ENCODE peak calls at places on chromosomes 2 and 18, in four cellular contexts. Q is GM23248, S is psoas muscle, F is ovary. X is an unnamed sample.

GRCh38 chr2:181125364-181125763 is 145.0 kb downstream of the UBE2E3 start:
- DNase-seq in Q (no peak), F (no peak), S (no peak), X (no peak)

GRCh38 chr2:203687161-203687560 is 19.3 kb upstream of the CD28 start:
- DNase-seq in F (no peak), Q (no peak), S (no peak), X (no peak)

GRCh38 chr18:76565238-76566173 is 70.5 kb upstream of the ZNF516 start:
- DNase-seq in F (peak; percentile 75), S (peak; percentile 70), Q (peak; percentile 96), X (peak; percentile 57)

GRCh38 chr2:164457271-164457670 is 164.0 kb downstream of the GRB14 start:
- DNase-seq in F (no peak), Q (no peak), S (no peak), X (no peak)

GRCh38 chr2:230312638-230313037 is 14.4 kb upstream of the SP140L start:
- DNase-seq in Q (peak; percentile 52), F (no peak), S (no peak), X (no peak)

GRCh38 chr2:194385376-194385775 is 1271.7 kb upstream of the SLC39A10 start:
- DNase-seq in F (no peak), Q (no peak), S (no peak), X (no peak)

GRCh38 chr2:82344670-82345069 is 2040.1 kb upstream of the LRRTM1 start:
- DNase-seq in S (no peak), Q (no peak), F (no peak), X (no peak)

GRCh38 chr2:3914243-3914642 is 210.9 kb downstream of the DCDC2C start:
- DNase-seq in S (no peak), Q (no peak), F (no peak), X (no peak)

GRCh38 chr2:62109554-62109953 is 86.4 kb upstream of the B3GNT2 start:
- DNase-seq in S (no peak), Q (no peak), F (no peak), X (no peak)

GRCh38 chr2:37091873-37092272 is 7.6 kb downstream of the GPATCH11 start:
- DNase-seq in Q (no peak), S (no peak), F (no peak), X (no peak)

GRCh38 chr2:238136820-238137537 is 1.5 kb upstream of the KLHL30 start:
- DNase-seq in F (no peak), Q (peak; percentile 72), S (peak; percentile 71), X (no peak)

GRCh38 chr2:201933792-201934229 is 99.8 kb upstream of the FZD7 start:
- DNase-seq in F (no peak), S (peak; percentile 19), Q (peak; percentile 52), X (no peak)

GRCh38 chr2:134300585-134300984 is 46.7 kb downstream of the MGAT5 start:
- DNase-seq in F (no peak), S (no peak), Q (no peak), X (no peak)

GRCh38 chr18:33558529-33558928 is 19.5 kb upstream of the ASXL3 start:
- DNase-seq in F (no peak), Q (no peak), S (no peak), X (no peak)

GRCh38 chr2:179809606-179810005 is 51.8 kb downstream of the ZNF385B start:
- DNase-seq in F (no peak), S (no peak), Q (no peak), X (no peak)

GRCh38 chr2:179802483-179802882 is 58.9 kb downstream of the ZNF385B start:
- DNase-seq in S (no peak), Q (no peak), F (no peak), X (no peak)

GRCh38 chr2:179800776-179801175 is 60.6 kb downstream of the ZNF385B start:
- DNase-seq in S (no peak), Q (no peak), F (no peak), X (no peak)

GRCh38 chr2:179805001-179805400 is 56.4 kb downstream of the ZNF385B start:
- DNase-seq in S (no peak), Q (no peak), F (no peak), X (no peak)
- H3K27ac ChIP-seq in S (no peak overlapping the region), Q (no peak overlapping the region), F (no peak overlapping the region), X (no peak overlapping the region)

DNA sequence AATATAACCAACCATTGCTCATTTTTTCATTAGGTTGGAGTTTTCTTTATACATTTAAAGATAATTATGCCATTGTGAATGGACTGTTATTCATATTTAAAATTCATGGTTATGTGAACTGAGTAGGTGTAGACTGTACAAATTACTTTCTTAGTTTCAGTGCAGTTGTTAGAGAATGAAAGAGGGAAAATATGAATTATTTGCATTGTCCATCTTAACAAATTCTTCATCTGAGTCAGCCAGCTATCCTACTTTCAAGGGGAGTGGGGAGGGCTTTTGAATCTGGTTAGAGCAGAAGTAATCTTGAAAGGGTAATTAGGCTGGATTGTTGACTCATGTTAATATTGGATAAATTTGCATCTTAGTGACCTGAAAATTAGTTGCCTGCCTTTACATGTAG is 212.0 kb downstream of the MCFD2 start:
- DNase-seq in Q (peak; percentile 23), S (no peak), F (no peak), X (no peak)
- H3K4me1 ChIP-seq in Q (peaks cover 65% of the 10 kb centered on the region), S (peaks cover 76% of the 10 kb centered on the region), F (peaks cover 10% of the 10 kb centered on the region), X (peaks cover 29% of the 10 kb centered on the region)

GRCh38 chr2:27583390-27583915 is 611 bp downstream of the ZNF512 start:
- DNase-seq in Q (peak; percentile 50), S (no peak), F (no peak), X (no peak)
- H3K27ac ChIP-seq in Q (peak overlapping the region; percentile 53), S (peak overlapping the region; percentile 51), F (peak overlapping the region; percentile 66), X (peak overlapping the region; percentile 53)

DNA sequence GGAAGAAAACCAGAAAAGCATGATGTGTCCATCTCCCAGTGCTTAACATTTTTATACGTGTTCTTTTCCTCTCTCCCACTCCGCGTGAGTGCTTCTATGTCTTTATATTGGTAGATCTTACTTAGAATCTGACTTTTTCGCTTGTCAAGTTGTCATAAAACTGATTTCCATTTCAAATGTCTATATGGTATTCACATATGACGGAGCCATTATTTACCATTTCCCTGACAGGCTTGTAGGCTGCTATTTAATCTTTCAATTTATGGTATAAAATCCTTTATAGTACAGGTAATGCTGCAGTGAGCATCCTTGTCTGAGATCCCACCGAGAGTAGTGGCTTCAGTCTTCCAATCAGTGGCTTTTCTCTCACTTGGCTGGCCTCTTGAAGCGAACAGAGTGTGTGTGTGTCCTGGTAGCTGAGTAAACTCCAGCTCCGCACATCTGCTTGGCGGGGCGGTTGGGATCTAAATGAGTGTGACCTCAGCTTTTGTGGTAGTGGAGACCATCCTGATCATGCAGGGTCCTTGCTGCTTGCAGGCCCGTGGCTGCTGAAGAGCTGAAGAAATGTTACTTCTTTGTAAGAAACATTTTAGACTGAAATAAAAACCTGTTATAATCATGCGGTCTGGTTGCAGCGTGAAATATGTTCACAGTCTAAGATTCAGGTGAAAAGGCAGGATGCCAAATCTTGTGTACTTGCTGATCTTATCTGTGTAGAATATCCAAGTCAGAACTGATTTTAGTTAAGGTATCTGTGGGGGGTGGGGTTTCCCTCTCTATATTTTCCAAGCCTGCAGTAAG is 40.2 kb downstream of the INPP4A start:
- DNase-seq in Q (no peak), F (no peak), S (no peak), X (no peak)
- H3K4me1 ChIP-seq in Q (peaks cover 14% of the 10 kb centered on the region), F (peaks cover 7% of the 10 kb centered on the region), S (peaks cover 11% of the 10 kb centered on the region), X (peaks cover 35% of the 10 kb centered on the region)

GRCh38 chr2:127065299-127065931 is 41.5 kb downstream of the BIN1 start:
- DNase-seq in Q (no peak), S (no peak), F (no peak), X (no peak)

GRCh38 chr2:127065932-127066318 is 41.0 kb downstream of the BIN1 start:
- DNase-seq in Q (no peak), F (no peak), S (no peak), X (no peak)

GRCh38 chr2:127067620-127068350 is 39.2 kb downstream of the BIN1 start:
- DNase-seq in F (peak; percentile 78), Q (peak; percentile 74), S (peak; percentile 85), X (peak; percentile 84)

GRCh38 chr2:127068351-127068741 is 38.6 kb downstream of the BIN1 start:
- DNase-seq in Q (no peak), S (no peak), F (no peak), X (no peak)

GRCh38 chr2:127066942-127067341 is 40.0 kb downstream of the BIN1 start:
- DNase-seq in S (peak; percentile 87), Q (peak; percentile 77), F (no peak), X (peak; percentile 51)
- H3K27ac ChIP-seq in S (peak overlapping the region; percentile 98), Q (peak overlapping the region; percentile 8), F (no peak overlapping the region), X (peak overlapping the region; percentile 49)

GRCh38 chr2:10333247-10333613 is 30.5 kb downstream of the HPCAL1 start:
- DNase-seq in Q (no peak), S (no peak), F (no peak), X (no peak)
- H3K4me1 ChIP-seq in Q (peaks cover 16% of the 10 kb centered on the region), S (peaks cover 5% of the 10 kb centered on the region), F (peaks cover 2% of the 10 kb centered on the region), X (peaks cover 45% of the 10 kb centered on the region)

DNA sequence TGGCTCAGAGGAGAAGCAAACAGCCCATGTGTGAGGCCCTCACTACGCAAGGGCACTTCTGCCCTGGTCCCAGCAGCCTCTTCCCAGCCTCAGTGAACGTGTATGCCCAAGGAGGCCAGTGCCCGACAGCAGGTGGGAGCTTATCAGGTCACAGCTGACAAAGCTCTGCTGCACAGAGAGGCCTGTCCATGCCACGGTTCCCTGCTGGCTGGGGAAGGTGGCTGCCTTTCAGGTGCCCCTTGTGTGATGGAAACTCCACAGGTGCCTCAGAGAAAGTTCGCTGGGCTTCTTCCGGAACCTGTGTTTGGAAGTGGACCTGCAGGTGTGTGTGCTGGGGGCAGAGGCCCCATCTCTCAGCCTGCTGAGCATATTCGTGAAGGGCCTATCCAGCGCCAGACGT is 47.3 kb downstream of the EDAR start:
- DNase-seq in Q (no peak), F (no peak), S (no peak), X (no peak)
- H3K27ac ChIP-seq in Q (no peak overlapping the region), F (no peak overlapping the region), S (no peak overlapping the region), X (no peak overlapping the region)

GRCh38 chr2:117299451-117299850 is 515.0 kb upstream of the DDX18 start:
- DNase-seq in F (no peak), Q (no peak), S (no peak), X (no peak)
- H3K4me1 ChIP-seq in F (no peaks in the 10 kb centered on the region), Q (no peaks in the 10 kb centered on the region), S (no peaks in the 10 kb centered on the region), X (no peaks in the 10 kb centered on the region)

GRCh38 chr2:42286268-42286946 is 74.6 kb downstream of the COX7A2L start:
- DNase-seq in Q (peak; percentile 8), F (no peak), S (no peak), X (no peak)

GRCh38 chr2:42284019-42284418 is 77.0 kb downstream of the COX7A2L start:
- DNase-seq in F (no peak), S (no peak), Q (no peak), X (no peak)

DNA sequence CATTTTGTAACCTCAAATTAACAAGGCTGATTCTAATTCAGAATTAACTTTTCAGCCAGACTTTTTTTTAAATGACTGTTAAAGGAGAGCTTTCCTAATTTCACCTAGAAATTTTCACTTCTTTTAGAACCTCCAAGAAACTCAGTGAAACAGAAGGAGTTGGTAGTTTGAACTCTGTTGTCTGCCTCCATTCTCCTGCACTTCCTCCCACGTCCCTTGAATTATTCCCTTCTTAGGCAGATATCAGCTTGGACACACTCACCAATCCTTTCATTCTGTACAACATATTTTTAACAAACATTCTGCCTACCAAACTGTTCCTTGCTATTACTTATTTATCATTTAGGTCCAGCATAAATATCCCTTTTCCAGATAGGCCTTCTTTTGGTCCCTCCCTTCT is 79.3 kb downstream of the COX7A2L start:
- DNase-seq in F (no peak), S (no peak), Q (no peak), X (no peak)
- H3K27ac ChIP-seq in F (no peak overlapping the region), S (no peak overlapping the region), Q (no peak overlapping the region), X (no peak overlapping the region)

X was measured in transverse colon.